ENCODE peak calls at places on chromosomes 11 and 22, in four cellular contexts. One of them, this sample, is unnamed.

GRCh38 chr22:23817146-23817545 is 21.7 kb downstream of the DERL3 start:
- DNase-seq in hepatocyte: no peak
- DNase-seq in right lobe of liver: peak; percentile 22
- DNase-seq in A549: no peak
- DNase-seq in this sample: no peak

GRCh38 chr11:119704849-119705248 is 24.2 kb downstream of the NECTIN1 start:
- DNase-seq in hepatocyte: peak; percentile 53
- DNase-seq in right lobe of liver: no peak
- DNase-seq in A549: no peak
- DNase-seq in this sample: no peak

GRCh38 chr11:285021-285893 is 3.7 kb upstream of the PGGHG start:
- DNase-seq in hepatocyte: no peak
- DNase-seq in right lobe of liver: no peak
- DNase-seq in A549: no peak
- DNase-seq in this sample: no peak

GRCh38 chr22:18065256-18065655 is 12.5 kb upstream of the PEX26 start:
- DNase-seq in hepatocyte: no peak
- DNase-seq in right lobe of liver: peak; percentile 39
- DNase-seq in A549: peak; percentile 42
- DNase-seq in this sample: no peak

GRCh38 chr11:68012843-68013610 is 2.9 kb downstream of the ALDH3B1 start:
- DNase-seq in hepatocyte: peak; percentile 84
- DNase-seq in right lobe of liver: no peak
- DNase-seq in A549: peak; percentile 98
- DNase-seq in this sample: no peak

GRCh38 chr11:67629386-67630229 is at the start of gene NUDT8:
- DNase-seq in hepatocyte: peak; percentile 93
- DNase-seq in right lobe of liver: peak; percentile 92
- DNase-seq in A549: peak; percentile 88
- DNase-seq in this sample: peak; percentile 86

GRCh38 chr11:28835790-28836189 is 727.6 kb downstream of the METTL15 start:
- DNase-seq in hepatocyte: peak; percentile 16
- DNase-seq in right lobe of liver: no peak
- DNase-seq in A549: peak; percentile 75
- DNase-seq in this sample: no peak

GRCh38 chr11:47234669-47235075 is 13.9 kb downstream of the ACP2 start:
- DNase-seq in hepatocyte: no peak
- DNase-seq in right lobe of liver: peak; percentile 81
- DNase-seq in A549: peak; percentile 84
- DNase-seq in this sample: peak; percentile 86

GRCh38 chr11:64387916-64388315 is 29.0 kb downstream of the RPS6KA4 start:
- DNase-seq in hepatocyte: no peak
- DNase-seq in right lobe of liver: no peak
- DNase-seq in A549: no peak
- DNase-seq in this sample: no peak
- H3K4me1 ChIP-seq in hepatocyte: no peaks in the 10 kb centered on the region
- H3K4me1 ChIP-seq in right lobe of liver: no peaks in the 10 kb centered on the region
- H3K4me1 ChIP-seq in A549: peaks cover 7% of the 10 kb centered on the region
- H3K4me1 ChIP-seq in this sample: peaks cover 20% of the 10 kb centered on the region

DNA sequence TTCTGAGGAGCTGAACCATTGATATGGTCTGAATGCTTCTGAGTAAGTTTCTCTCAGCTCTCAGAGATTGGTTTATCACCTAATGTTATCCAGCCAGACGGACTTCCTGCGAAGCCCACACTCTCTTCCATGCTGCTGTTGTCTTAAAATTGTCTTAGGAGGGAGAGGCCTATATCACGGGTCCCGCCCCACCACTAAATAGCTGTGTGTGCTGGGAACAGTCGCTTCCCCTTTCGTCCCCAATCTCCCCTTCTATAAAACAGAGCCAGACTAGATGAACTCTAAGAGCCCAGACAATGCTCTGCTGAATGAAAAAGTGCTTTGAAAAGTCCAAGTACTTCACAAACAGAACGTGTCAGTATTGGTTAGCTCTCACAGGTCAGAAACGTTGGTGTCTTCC is 81.4 kb upstream of the AKIP1 start:
- DNase-seq in hepatocyte: no peak
- DNase-seq in right lobe of liver: no peak
- DNase-seq in A549: no peak
- DNase-seq in this sample: no peak
- H3K4me1 ChIP-seq in hepatocyte: peaks cover 29% of the 10 kb centered on the region
- H3K4me1 ChIP-seq in right lobe of liver: no peaks in the 10 kb centered on the region
- H3K4me1 ChIP-seq in A549: peaks cover 29% of the 10 kb centered on the region
- H3K4me1 ChIP-seq in this sample: no peaks in the 10 kb centered on the region

GRCh38 chr11:111698852-111699559 is 67.2 kb downstream of the PPP2R1B start:
- DNase-seq in hepatocyte: no peak
- DNase-seq in right lobe of liver: no peak
- DNase-seq in A549: no peak
- DNase-seq in this sample: no peak

GRCh38 chr11:111697910-111698309 is 68.3 kb downstream of the PPP2R1B start:
- DNase-seq in hepatocyte: no peak
- DNase-seq in right lobe of liver: no peak
- DNase-seq in A549: no peak
- DNase-seq in this sample: no peak

GRCh38 chr11:111694851-111695250 is 71.3 kb downstream of the PPP2R1B start:
- DNase-seq in hepatocyte: no peak
- DNase-seq in right lobe of liver: no peak
- DNase-seq in A549: peak; percentile 41
- DNase-seq in this sample: no peak

GRCh38 chr11:111699579-111700156 is 66.5 kb downstream of the PPP2R1B start:
- DNase-seq in hepatocyte: no peak
- DNase-seq in right lobe of liver: no peak
- DNase-seq in A549: no peak
- DNase-seq in this sample: no peak

DNA sequence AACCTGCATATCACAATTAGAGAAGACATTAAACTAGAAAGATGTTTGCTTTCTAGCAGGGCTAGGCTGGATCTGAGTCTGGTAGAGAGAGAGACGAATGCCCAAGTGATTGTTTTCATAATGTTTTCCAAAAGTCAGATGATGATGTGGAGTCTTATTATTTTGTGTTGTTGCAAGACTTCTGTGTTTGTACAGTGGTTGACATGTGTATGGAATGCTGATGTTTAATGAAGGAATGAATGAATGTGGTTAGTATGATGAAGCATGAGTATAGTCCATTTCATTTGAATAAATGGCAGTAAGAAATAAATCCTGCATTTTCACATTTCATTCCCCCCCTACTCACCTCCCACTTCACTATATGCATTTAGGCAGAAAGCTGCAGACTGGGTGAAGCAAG is 69.6 kb downstream of the PPP2R1B start:
- DNase-seq in hepatocyte: no peak
- DNase-seq in right lobe of liver: no peak
- DNase-seq in A549: no peak
- DNase-seq in this sample: no peak
- H3K4me1 ChIP-seq in hepatocyte: no peaks in the 10 kb centered on the region
- H3K4me1 ChIP-seq in right lobe of liver: no peaks in the 10 kb centered on the region
- H3K4me1 ChIP-seq in A549: peaks cover 10% of the 10 kb centered on the region
- H3K4me1 ChIP-seq in this sample: peaks cover 7% of the 10 kb centered on the region

DNA sequence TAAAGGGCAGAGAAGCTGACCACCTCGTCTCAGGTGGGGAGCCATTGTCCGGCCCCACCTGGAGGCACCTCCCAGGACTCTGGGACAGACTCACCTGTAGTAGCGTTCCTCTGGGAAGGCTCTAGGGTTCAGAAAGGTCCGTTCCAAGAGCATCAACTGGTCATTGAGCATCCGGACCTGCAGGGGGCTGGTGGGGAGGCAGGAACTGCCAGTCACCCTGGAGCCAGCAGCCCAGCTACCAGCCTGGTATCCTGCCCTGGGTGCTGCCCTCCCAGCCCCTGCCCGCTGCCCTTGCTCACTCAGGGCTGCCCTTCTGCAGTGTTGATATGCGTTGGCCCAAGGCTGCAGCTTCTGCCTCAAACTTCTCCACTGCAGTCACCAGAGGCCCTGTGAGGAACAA is 4.7 kb downstream of the SAC3D1 start:
- DNase-seq in hepatocyte: no peak
- DNase-seq in right lobe of liver: no peak
- DNase-seq in A549: no peak
- DNase-seq in this sample: no peak
- H3K4me1 ChIP-seq in hepatocyte: no peaks in the 10 kb centered on the region
- H3K4me1 ChIP-seq in right lobe of liver: no peaks in the 10 kb centered on the region
- H3K4me1 ChIP-seq in A549: peaks cover 19% of the 10 kb centered on the region
- H3K4me1 ChIP-seq in this sample: peaks cover 33% of the 10 kb centered on the region

GRCh38 chr11:129643031-129643721 is 172.5 kb upstream of the TMEM45B start:
- DNase-seq in hepatocyte: no peak
- DNase-seq in right lobe of liver: no peak
- DNase-seq in A549: peak; percentile 78
- DNase-seq in this sample: no peak
- H3K4me1 ChIP-seq in hepatocyte: no peaks in the 10 kb centered on the region
- H3K4me1 ChIP-seq in right lobe of liver: no peaks in the 10 kb centered on the region
- H3K4me1 ChIP-seq in A549: peaks cover 38% of the 10 kb centered on the region
- H3K4me1 ChIP-seq in this sample: no peaks in the 10 kb centered on the region

GRCh38 chr11:7527029-7527428 is 13.2 kb downstream of the PPFIBP2 start:
- DNase-seq in hepatocyte: no peak
- DNase-seq in right lobe of liver: no peak
- DNase-seq in A549: no peak
- DNase-seq in this sample: peak; percentile 71
- H3K4me1 ChIP-seq in hepatocyte: peaks cover 6% of the 10 kb centered on the region
- H3K4me1 ChIP-seq in right lobe of liver: no peaks in the 10 kb centered on the region
- H3K4me1 ChIP-seq in A549: no peaks in the 10 kb centered on the region
- H3K4me1 ChIP-seq in this sample: peaks cover 83% of the 10 kb centered on the region